ENCODE peak calls at places on chromosome 1, in four cellular contexts. G, B, P and E are unnamed samples. For H3K9me3, the result is how much of the 10 kb centered on the place peaks cover.

GRCh38 chr1:210143465-210144062 is 89.0 kb upstream of the SERTAD4 start:
- DNase-seq in P (peak), G (peak), B (peak), E (peak)

GRCh38 chr1:221308534-221309511 is 429.6 kb downstream of the HLX start:
- DNase-seq in G (no peak), P (no peak), B (no peak), E (no peak)

GRCh38 chr1:185440877-185441276 is 123.8 kb upstream of the IVNS1ABP start:
- DNase-seq in B (peak), P (no peak), G (no peak), E (no peak)

GRCh38 chr1:116345830-116346229 is 27.2 kb upstream of the ATP1A1 start:
- DNase-seq in G (no peak), B (no peak), P (no peak), E (peak)

GRCh38 chr1:205237526-205238484 is 10.1 kb downstream of the TMCC2 start:
- DNase-seq in P (no peak), G (peak), B (no peak), E (no peak)

GRCh38 chr1:167111853-167112455 is 18.1 kb downstream of the STYXL2 start:
- DNase-seq in P (no peak), B (no peak), G (no peak), E (no peak)

GRCh38 chr1:51729156-51729823 is 112.4 kb downstream of the OSBPL9 start:
- DNase-seq in P (no peak), G (peak), B (peak), E (peak)

GRCh38 chr1:147641695-147642592 is 28.4 kb downstream of the ACP6 start:
- DNase-seq in P (peak), G (peak), B (peak), E (peak)

GRCh38 chr1:27878787-27879335 is 6.5 kb downstream of the THEMIS2 start:
- DNase-seq in B (no peak), P (no peak), G (no peak), E (no peak)

GRCh38 chr1:17510138-17510537 is 29.4 kb upstream of the ARHGEF10L start:
- DNase-seq in B (no peak), P (no peak), G (no peak), E (no peak)

GRCh38 chr1:185681034-185681633 is 53.1 kb upstream of the HMCN1 start:
- DNase-seq in B (peak), G (no peak), P (no peak), E (peak)

GRCh38 chr1:214241060-214241459 is 39.9 kb upstream of the SMYD2 start:
- DNase-seq in B (no peak), G (no peak), P (no peak), E (no peak)

GRCh38 chr1:244836135-244836521 is 670 bp downstream of the COX20 start:
- DNase-seq in B (no peak), P (no peak), G (no peak), E (no peak)

GRCh38 chr1:168135982-168136708 is 585 bp downstream of the GPR161 start:
- DNase-seq in B (peak), P (no peak), G (peak), E (peak)

GRCh38 chr1:178650950-178651461 is 74.0 kb upstream of the RALGPS2 start:
- DNase-seq in B (no peak), P (no peak), G (no peak), E (peak)

GRCh38 chr1:239899747-239900146 is 191.9 kb upstream of the FMN2 start:
- DNase-seq in P (no peak), G (no peak), B (no peak), E (no peak)

GRCh38 chr1:7104053-7104738 is 318.9 kb downstream of the CAMTA1 start:
- DNase-seq in B (peak), G (no peak), P (no peak), E (no peak)

GRCh38 chr1:83998599-83999315 is at the start of gene TTLL7:
- DNase-seq in B (peak), P (peak), G (peak), E (peak)

GRCh38 chr1:84689514-84690396 is 506 bp downstream of the SSX2IP start:
- DNase-seq in P (no peak), B (peak), G (no peak), E (peak)

GRCh38 chr1:10917513-10918454 is 94.7 kb upstream of the TARDBP start:
- DNase-seq in G (no peak), P (no peak), B (no peak), E (no peak)

GRCh38 chr1:33181038-33181861 is 593 bp downstream of the TRIM62 start:
- DNase-seq in B (peak), P (no peak), G (peak), E (peak)

GRCh38 chr1:88180449-88181108 is 503.5 kb upstream of the PKN2 start:
- DNase-seq in G (peak), P (no peak), B (peak), E (peak)

GRCh38 chr1:145983206-145983675 is 13.1 kb downstream of the TXNIP start:
- DNase-seq in P (no peak), G (no peak), B (no peak), E (no peak)

GRCh38 chr1:78688701-78689100 is 39.1 kb downstream of the IFI44 start:
- DNase-seq in P (no peak), G (no peak), B (no peak), E (no peak)

GRCh38 chr1:145926706-145927072 is 595 bp downstream of the RBM8A start:
- DNase-seq in B (no peak), G (no peak), P (no peak), E (no peak)

GRCh38 chr1:17700981-17701870 is 53.9 kb upstream of the ACTL8 start:
- DNase-seq in P (no peak), B (no peak), G (no peak), E (peak)

GRCh38 chr1:109197163-109198042 is 16.3 kb upstream of the SARS1 start:
- DNase-seq in G (peak), P (peak), B (peak), E (no peak)

GRCh38 chr1:106398391-106398790 is 658.1 kb upstream of the PRMT6 start:
- DNase-seq in G (no peak), B (no peak), P (no peak), E (no peak)

GRCh38 chr1:155193275-155193990 is 14.3 kb downstream of the THBS3 start:
- DNase-seq in G (peak), B (peak), P (peak), E (peak)

GRCh38 chr1:232046531-232047283 is 420.1 kb downstream of the DISC1 start:
- DNase-seq in P (no peak), G (no peak), B (no peak), E (no peak)

GRCh38 chr1:167627865-167628641 is 2.0 kb upstream of the RCSD1 start:
- DNase-seq in B (no peak), G (peak), P (no peak), E (no peak)

GRCh38 chr1:232477728-232478127 is 152.2 kb downstream of the SIPA1L2 start:
- DNase-seq in G (no peak), B (no peak), P (no peak), E (no peak)

GRCh38 chr1:117366982-117367768 is at the start of gene MAN1A2:
- DNase-seq in B (peak), G (peak), P (peak), E (peak)

GRCh38 chr1:169698976-169699375 is 12.4 kb downstream of the SELL start:
- DNase-seq in G (no peak), P (no peak), B (no peak), E (no peak)

GRCh38 chr1:183227963-183228649 is 42.0 kb downstream of the LAMC2 start:
- DNase-seq in P (no peak), G (peak), B (peak), E (peak)

GRCh38 chr1:84146375-84147032 is 2.4 kb downstream of the PRKACB start:
- DNase-seq in B (no peak), G (no peak), P (no peak), E (no peak)

GRCh38 chr1:154418062-154418897 is 13.1 kb downstream of the IL6R start:
- DNase-seq in G (no peak), P (no peak), B (no peak), E (peak)

GRCh38 chr1:204453141-204453772 is 41.3 kb downstream of the PIK3C2B start:
- DNase-seq in B (no peak), G (no peak), P (no peak), E (no peak)

DNA sequence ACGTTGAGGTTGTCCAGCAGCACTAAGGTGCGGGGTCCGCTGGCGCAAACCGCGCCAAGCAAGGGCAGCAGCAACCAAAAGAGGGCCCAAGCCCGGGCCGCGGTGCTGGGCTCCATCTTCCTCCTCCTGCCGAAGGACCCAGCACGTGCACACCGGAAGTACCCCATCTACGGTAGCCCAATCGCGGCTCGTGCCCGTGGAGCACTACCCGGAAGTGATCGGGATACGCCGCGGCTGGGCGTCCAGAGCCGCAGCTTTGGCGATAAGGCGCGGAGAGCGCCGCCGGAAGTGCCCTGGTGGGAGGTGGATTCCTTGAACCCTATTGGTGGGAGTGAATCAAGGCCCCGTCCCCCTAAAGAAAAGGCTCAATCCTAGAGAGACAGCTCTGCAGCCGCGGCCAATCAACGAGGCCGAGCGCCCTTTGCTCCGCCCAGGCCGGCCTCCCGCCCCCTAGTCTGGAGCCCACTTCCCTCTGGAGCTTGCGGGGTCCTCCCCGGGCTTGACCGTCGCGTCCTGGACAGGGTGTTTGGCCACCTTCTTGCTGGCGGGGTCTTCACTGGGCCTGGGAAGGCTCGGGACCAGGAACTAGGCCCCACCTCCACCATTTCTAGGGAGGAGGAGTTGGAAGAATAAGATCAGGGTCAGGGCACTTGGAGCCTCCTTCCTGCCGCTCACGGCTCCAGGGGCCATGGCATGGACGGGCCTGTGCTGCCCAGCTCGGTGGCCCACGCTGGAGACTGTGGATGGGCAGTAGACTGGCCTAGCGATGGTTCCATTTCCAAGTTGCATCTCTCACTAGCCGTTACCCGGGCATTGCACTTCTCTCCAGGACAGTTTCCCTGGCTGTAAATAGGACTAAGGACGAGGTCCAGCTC is at the start of gene DDOST:
- DNase-seq in P (peak), B (peak), G (peak), E (peak)
- TF ChIP-seq CTCF in P (peak), B (peak), G (peak), E (peak)

GRCh38 chr1:70745199-70745598 is 302.4 kb downstream of the PTGER3 start:
- DNase-seq in G (no peak), B (no peak), P (no peak), E (no peak)
- H3K9me3 ChIP-seq in G (under half), B (under half), P (under half), E (under half)

GRCh38 chr1:156970017-156970416 is 49.6 kb downstream of the LRRC71 start:
- DNase-seq in B (no peak), G (no peak), P (no peak), E (no peak)
- TF ChIP-seq CTCF in B (peak), G (peak), P (no peak), E (peak)

DNA sequence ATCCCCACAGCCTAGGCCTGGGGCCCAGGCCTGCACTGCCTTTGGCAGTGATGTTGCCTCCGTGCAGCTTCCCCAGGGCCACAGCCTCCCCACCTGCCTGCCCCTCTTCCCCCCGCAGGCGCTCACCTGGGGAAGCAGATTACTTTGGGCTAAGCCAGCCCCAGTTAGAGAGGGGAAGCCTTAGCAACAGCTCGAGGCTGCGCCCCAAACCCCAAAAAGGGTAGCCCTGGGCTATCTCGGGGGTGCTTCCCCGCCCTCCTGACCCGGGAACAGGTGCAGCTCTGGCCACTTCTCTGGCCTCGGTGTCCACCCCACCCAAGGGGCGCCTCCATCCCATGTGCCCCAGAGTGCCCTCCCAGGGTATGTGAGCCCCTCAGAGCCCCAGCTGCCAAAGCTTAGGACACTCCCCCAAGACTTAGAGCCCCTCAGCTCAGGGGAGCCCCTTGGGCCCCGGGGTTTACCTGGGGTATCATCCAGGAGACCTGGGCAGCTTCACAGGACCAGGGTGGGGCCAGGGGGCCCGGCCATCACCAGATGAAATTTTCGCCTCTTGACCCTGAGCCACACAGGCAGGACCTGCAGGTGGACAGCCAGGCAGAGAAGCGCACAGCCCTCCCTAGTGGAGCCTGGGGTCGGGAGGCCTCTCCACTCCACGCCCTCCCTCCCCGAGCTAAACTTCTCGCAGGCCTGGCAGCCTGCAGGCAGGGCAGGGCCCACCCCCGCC is 3.3 kb upstream of the TTC34 start:
- DNase-seq in P (no peak), B (no peak), G (no peak), E (no peak)
- H3K9me3 ChIP-seq in P (under half), B (under half), G (under half), E (under half)

GRCh38 chr1:54546651-54547348 is 1.2 kb upstream of the ACOT11 start:
- DNase-seq in G (no peak), B (no peak), P (no peak), E (no peak)

GRCh38 chr1:54549181-54549924 is 1.3 kb downstream of the ACOT11 start:
- DNase-seq in G (no peak), B (no peak), P (no peak), E (no peak)

GRCh38 chr1:54548389-54549044 is 489 bp downstream of the ACOT11 start:
- DNase-seq in B (peak), P (no peak), G (no peak), E (no peak)

GRCh38 chr1:54545916-54546635 is 2.0 kb upstream of the ACOT11 start:
- DNase-seq in B (no peak), G (no peak), P (no peak), E (no peak)

DNA sequence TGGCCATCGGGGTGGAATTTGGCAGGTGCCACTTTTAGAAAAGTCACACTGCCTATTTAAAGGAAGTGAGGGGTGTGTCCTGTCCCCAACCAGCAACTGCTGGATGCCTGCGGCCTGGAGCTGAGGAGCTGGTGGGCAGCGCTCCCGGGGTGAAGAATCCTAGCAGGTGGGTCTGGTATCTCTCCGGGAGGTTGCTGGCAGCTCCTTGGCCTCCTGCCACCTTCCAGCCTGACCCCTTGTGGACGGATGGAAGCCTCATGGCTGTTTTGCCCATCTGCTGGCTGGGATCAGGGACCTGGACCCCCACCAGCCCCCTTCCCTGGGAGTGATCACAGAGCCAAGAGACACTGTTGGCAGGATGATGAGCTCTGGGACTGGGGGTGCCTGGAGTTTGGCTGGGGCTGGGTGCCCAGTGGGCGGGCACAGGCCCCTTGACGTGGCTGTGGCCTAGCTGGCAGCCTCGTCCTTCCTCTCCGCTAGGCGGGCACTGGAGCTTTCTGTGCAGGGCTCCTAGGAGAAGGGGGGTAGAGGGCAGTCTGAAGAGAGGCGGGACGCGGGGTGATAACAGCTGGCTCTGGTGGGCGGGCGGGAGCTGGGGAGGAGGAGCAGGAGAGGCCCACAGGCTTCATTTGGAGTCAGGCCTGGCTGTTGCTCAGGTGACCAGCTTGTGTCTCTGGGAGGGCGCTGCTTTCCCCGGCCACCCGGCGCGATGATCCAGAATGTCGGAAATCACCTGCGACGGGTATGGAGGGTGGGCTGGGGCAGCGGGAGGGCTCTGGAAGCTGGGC is at the start of gene ACOT11:
- DNase-seq in B (peak), P (peak), G (peak), E (peak)
- TF ChIP-seq CTCF in B (peak), P (peak), G (no peak), E (peak)

DNA sequence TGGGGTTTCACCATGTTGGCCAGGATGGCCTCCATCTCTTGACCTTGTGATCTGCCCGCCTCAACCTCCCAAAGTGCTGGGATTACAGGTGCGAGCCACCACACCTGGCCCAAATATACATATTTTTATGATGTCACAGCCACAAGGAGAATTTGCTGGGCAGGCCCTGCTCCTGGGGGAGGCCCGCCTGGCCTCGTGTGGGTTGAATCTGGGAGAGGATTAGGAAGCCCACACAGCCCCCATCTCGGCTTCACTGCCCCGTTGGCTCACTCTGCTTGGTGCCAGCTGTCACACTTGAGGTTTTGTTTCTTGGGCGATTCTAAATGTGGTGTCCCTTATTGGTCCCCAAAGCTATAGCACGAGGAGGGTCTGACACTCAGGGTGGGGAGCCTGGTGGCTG is 335.7 kb upstream of the AJAP1 start:
- DNase-seq in P (no peak), B (no peak), G (no peak), E (no peak)
- H3K9me3 ChIP-seq in P (under half), B (under half), G (under half), E (under half)

GRCh38 chr1:188594542-188595235 is 1765.9 kb downstream of the PLA2G4A start:
- DNase-seq in B (no peak), P (no peak), G (no peak), E (no peak)
- TF ChIP-seq CTCF in B (peak), P (no peak), G (no peak), E (no peak)

GRCh38 chr1:152824964-152825363 is 2.3 kb upstream of the LCE1A start:
- DNase-seq in G (no peak), B (no peak), P (no peak), E (no peak)
- H3K9me3 ChIP-seq in G (under half), B (under half), P (under half), E (under half)

GRCh38 chr1:153288634-153289275 is 24.0 kb downstream of the PGLYRP3 start:
- DNase-seq in G (peak), B (no peak), P (no peak), E (peak)
- TF ChIP-seq CTCF in G (peak), B (peak), P (no peak), E (peak)

GRCh38 chr1:160496334-160496733 is 26.7 kb downstream of the SLAMF6 start:
- DNase-seq in B (no peak), G (no peak), P (no peak), E (no peak)
- H3K9me3 ChIP-seq in B (under half), G (under half), P (under half), E (under half)